ENCODE peak calls at places on chromosome 22, in ten cellular contexts. B, C, K, H, W, F, I, X, S and Q are unnamed samples.

GRCh38 chr22:48756146-48757111 is 1071.2 kb downstream of the BRD1 start:
- DNase-seq in B (no peak), C (no peak), K (no peak), H (no peak), W (no peak), F (no peak), I (no peak), X (no peak), S (no peak), Q (no peak)

GRCh38 chr22:44906999-44907644 is 102.7 kb downstream of the PHF21B start:
- DNase-seq in B (no peak), C (no peak), K (no peak), H (no peak), W (no peak), F (no peak), I (no peak), X (no peak), S (no peak), Q (no peak)

GRCh38 chr22:23565288-23565941 is 14.7 kb downstream of the IGLL1 start:
- DNase-seq in B (no peak), C (no peak), K (peak; percentile 23), H (no peak), W (no peak), F (no peak), I (no peak), X (no peak), S (no peak), Q (no peak)

GRCh38 chr22:49608228-49608627 is 219.4 kb downstream of the BRD1 start:
- DNase-seq in B (no peak), C (no peak), K (no peak), H (no peak), W (no peak), F (no peak), I (no peak), X (no peak), S (no peak), Q (no peak)

GRCh38 chr22:21961886-21962654 is 9.4 kb upstream of the PPM1F start:
- DNase-seq in B (no peak), C (no peak), K (no peak), H (no peak), W (peak; percentile 71), F (no peak), I (no peak), X (no peak), S (no peak), Q (no peak)

GRCh38 chr22:50733521-50734342 is 4.3 kb upstream of the ACR start:
- DNase-seq in B (no peak), C (no peak), K (peak; percentile 0), H (no peak), W (no peak), F (no peak), I (no peak), X (peak; percentile 74), S (no peak), Q (no peak)

GRCh38 chr22:47174096-47174495 is 411.6 kb downstream of the TBC1D22A start:
- DNase-seq in B (no peak), C (no peak), K (no peak), H (no peak), W (no peak), F (no peak), I (no peak), X (no peak), S (no peak), Q (no peak)

GRCh38 chr22:37607912-37608476 is 640 bp upstream of the GGA1 start:
- DNase-seq in B (no peak), C (no peak), K (no peak), H (no peak), W (no peak), F (no peak), I (peak; percentile 11), X (no peak), S (no peak), Q (no peak)

GRCh38 chr22:27213291-27213690 is 555.9 kb downstream of the MIAT start:
- DNase-seq in B (no peak), C (no peak), K (no peak), H (no peak), W (no peak), F (no peak), I (no peak), X (no peak), S (no peak), Q (no peak)

GRCh38 chr22:42317691-42318547 is 47.5 kb upstream of the TCF20 start:
- DNase-seq in B (no peak), C (no peak), K (no peak), H (no peak), W (peak; percentile 89), F (no peak), I (no peak), X (peak; percentile 86), S (no peak), Q (no peak)

GRCh38 chr22:22787805-22788459 is 99.7 kb upstream of the IGLL5 start:
- DNase-seq in B (peak; percentile 58), C (peak; percentile 56), K (peak; percentile 79), H (peak; percentile 32), W (peak; percentile 68), F (peak; percentile 45), I (peak; percentile 39), X (peak; percentile 19), S (peak; percentile 52), Q (peak; percentile 66)

GRCh38 chr22:30526656-30527055 is 19.9 kb downstream of the SEC14L6 start:
- DNase-seq in B (no peak), C (no peak), K (no peak), H (no peak), W (no peak), F (no peak), I (no peak), X (no peak), S (no peak), Q (no peak)

GRCh38 chr22:19058713-19059451 is 63.3 kb downstream of the DGCR2 start:
- DNase-seq in B (no peak), C (no peak), K (no peak), H (no peak), W (no peak), F (no peak), I (no peak), X (no peak), S (no peak), Q (no peak)